ENCODE peak calls at places on chromosomes 4 and X, in five cellular contexts. V is IMR-90, H is uterus, T is fibroblast of mammary gland, N is pancreas. K is an unnamed sample.

GRCh38 chr4:186240452-186240847 is 13.1 kb downstream of the KLKB1 start:
- DNase-seq in V (no peak), H (no peak), T (no peak), N (no peak), K (no peak)

GRCh38 chr4:188295899-188296298 is 156.7 kb downstream of the TRIML1 start:
- DNase-seq in V (peak), H (no peak), T (peak), N (no peak), K (no peak)

GRCh38 chrX:10050481-10050880 is 83.3 kb downstream of the CLDN34 start:
- DNase-seq in V (peak), H (no peak), T (no peak), N (no peak), K (no peak)

GRCh38 chrX:25548806-25549205 is 533.0 kb upstream of the ARX start:
- DNase-seq in V (peak), H (no peak), T (peak), N (no peak), K (no peak)

GRCh38 chr4:101018836-101019235 is 328.5 kb downstream of the PPP3CA start:
- DNase-seq in V (no peak), H (no peak), T (no peak), N (no peak), K (no peak)

GRCh38 chr4:148445071-148445902 is 3.1 kb upstream of the NR3C2 start:
- DNase-seq in V (no peak), H (peak), T (no peak), N (peak), K (no peak)

GRCh38 chr4:75705198-75705712 is 19.1 kb upstream of the USO1 start:
- DNase-seq in V (no peak), H (no peak), T (no peak), N (no peak), K (no peak)

GRCh38 chr4:167274346-167274745 is 40.1 kb upstream of the SPOCK3 start:
- DNase-seq in V (no peak), H (no peak), T (peak), N (no peak), K (no peak)

GRCh38 chr4:94757192-94758140 is at the start of gene BMPR1B:
- DNase-seq in V (peak), H (peak), T (peak), N (peak), K (no peak)

GRCh38 chrX:41734530-41734929 is 10.5 kb downstream of the GPR82 start:
- DNase-seq in V (peak), H (no peak), T (peak), N (no peak), K (no peak)

GRCh38 chr4:99323761-99324160 is 2.6 kb upstream of the ADH1B start:
- DNase-seq in V (peak), H (peak), T (peak), N (no peak), K (no peak)

GRCh38 chr4:91268913-91269312 is 1034.9 kb upstream of the GRID2 start:
- DNase-seq in V (no peak), H (no peak), T (no peak), N (no peak), K (no peak)

GRCh38 chrX:143002206-143002605 is 23.5 kb upstream of the SPANXN4 start:
- DNase-seq in V (no peak), H (no peak), T (no peak), N (no peak), K (no peak)

GRCh38 chr4:109440948-109441347 is 7.3 kb downstream of the SEC24B start:
- DNase-seq in V (no peak), H (no peak), T (peak), N (no peak), K (no peak)

GRCh38 chrX:53048169-53049126 is at the start of gene GPR173:
- DNase-seq in V (peak), H (peak), T (peak), N (no peak), K (no peak)

GRCh38 chr4:114653675-114654074 is 55.1 kb downstream of the UGT8 start:
- DNase-seq in V (no peak), H (no peak), T (no peak), N (no peak), K (no peak)

GRCh38 chr4:171534391-171534790 is 278.8 kb upstream of the GALNTL6 start:
- DNase-seq in V (no peak), H (no peak), T (no peak), N (no peak), K (no peak)

GRCh38 chrX:25536307-25536970 is 520.7 kb upstream of the ARX start:
- DNase-seq in V (no peak), H (no peak), T (no peak), N (no peak), K (no peak)

GRCh38 chrX:68881911-68882310 is 53.1 kb downstream of the EFNB1 start:
- DNase-seq in V (no peak), H (no peak), T (no peak), N (no peak), K (no peak)

GRCh38 chr4:87078987-87079469 is 141.4 kb downstream of the KLHL8 start:
- DNase-seq in V (peak), H (peak), T (peak), N (no peak), K (no peak)

GRCh38 chrX:14030248-14030592 is 528 bp upstream of the GEMIN8 start:
- DNase-seq in V (peak), H (no peak), T (peak), N (no peak), K (no peak)

GRCh38 chrX:15451913-15452312 is 41.2 kb downstream of the PIR start:
- DNase-seq in V (peak), H (peak), T (peak), N (no peak), K (no peak)
- TF ChIP-seq CTCF in V (no peak), H (no peak), T (no peak), N (no peak), K (no peak)

GRCh38 chrX:130902783-130903613 is at the start of gene ENOX2:
- DNase-seq in V (peak), H (peak), T (peak), N (peak), K (peak)
- H3K4me3 ChIP-seq in V (peak), H (peak), T (peak), N (peak), K (peak)

GRCh38 chr4:177574446-177574845 is 132.2 kb upstream of the AGA start:
- DNase-seq in V (no peak), H (no peak), T (peak), N (no peak), K (no peak)

GRCh38 chr4:177583000-177583399 is 140.8 kb upstream of the AGA start:
- DNase-seq in V (peak), H (no peak), T (peak), N (no peak), K (no peak)

DNA sequence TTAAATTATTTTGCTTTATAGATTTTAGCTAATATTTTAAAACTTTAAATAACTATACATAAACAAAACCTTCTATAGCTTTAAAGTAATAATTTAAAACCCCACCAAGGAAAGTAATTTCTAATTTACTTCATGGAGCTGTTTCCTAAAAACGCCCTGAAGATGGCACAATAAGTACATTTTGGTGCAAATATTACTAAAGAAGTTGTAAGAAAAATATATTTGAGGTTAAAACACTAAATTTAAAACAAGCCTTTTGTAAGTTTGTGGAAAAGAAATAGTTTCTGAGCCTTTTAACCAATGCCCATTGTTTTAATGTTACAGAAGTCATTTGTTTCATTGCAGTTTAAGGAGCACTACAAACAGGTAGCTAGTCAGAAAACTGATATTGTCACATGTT is 137.4 kb upstream of the AGA start:
- DNase-seq in V (peak), H (no peak), T (peak), N (no peak), K (no peak)
- TF ChIP-seq CTCF in V (peak), H (no peak), T (peak), N (peak), K (peak)

GRCh38 chr4:8860892-8861575 is 10.6 kb downstream of the HMX1 start:
- DNase-seq in V (no peak), H (no peak), T (no peak), N (no peak), K (no peak)
- H3K4me3 ChIP-seq in V (no peak), H (no peak), T (no peak), N (no peak), K (no peak)

DNA sequence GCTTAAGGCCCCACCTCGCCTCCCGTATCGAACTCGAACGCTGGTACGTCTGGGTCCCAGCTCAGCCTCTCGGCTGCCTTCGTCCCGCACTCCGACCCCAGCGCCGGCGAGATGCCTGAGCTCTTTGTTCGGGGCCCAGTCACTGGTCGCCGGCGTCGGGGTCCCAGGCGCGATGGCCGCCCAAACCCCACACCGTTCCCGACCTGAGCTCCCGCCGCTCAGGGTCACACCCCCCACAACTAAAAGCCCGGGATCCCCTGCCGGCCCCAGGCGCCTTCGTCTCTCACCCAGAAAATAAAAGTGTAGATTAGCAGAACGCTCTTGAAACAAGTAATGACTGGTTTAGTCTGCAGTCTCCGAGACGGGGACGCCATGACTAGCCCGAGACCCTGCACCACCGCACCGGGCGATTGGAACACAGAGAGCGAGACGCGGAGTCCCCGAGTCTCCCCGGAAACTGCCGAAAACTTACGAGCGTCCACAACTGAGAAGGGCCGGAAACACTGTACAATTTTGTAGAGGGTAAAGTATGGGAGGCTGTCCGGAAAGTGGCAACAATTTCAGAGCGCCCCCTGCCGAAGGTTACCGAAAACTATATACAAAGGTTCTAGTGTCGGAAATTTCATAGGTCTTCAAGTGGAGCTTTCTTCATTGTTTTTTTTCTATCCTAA is at the start of gene TSPAN6:
- DNase-seq in V (peak), H (peak), T (peak), N (peak), K (peak)
- TF ChIP-seq CTCF in V (peak), H (peak), T (peak), N (peak), K (peak)

GRCh38 chr4:26174033-26174432 is 146.8 kb upstream of the RBPJ start:
- DNase-seq in V (no peak), H (no peak), T (no peak), N (no peak), K (no peak)
- H3K4me3 ChIP-seq in V (no peak), H (no peak), T (no peak), N (no peak), K (no peak)

DNA sequence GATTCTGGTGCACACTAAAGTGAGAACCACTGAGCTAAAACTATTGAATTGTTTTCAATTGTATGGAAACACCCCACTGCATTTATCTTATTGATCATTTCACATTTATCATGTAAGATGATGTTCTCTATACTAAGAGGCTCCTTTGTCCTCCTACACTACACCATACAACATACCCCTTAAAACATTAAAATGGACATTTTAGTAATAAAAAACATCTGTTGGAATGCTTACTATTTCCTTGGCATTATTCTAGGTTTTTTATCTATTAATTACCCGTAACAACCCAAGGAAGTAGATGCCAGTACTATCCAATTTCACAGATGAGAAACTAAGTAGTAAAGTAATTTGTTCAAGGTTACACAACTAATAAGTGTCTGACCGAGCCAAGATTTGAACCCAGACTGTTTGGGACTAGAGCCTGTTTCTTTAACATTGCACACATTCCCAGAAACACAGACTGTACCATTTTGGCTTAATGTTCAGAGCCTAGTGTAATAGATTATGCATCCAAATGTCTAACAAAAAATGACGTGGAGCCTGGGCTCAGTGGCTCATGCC is 37.9 kb upstream of the FHIP1A start:
- DNase-seq in V (no peak), H (no peak), T (peak), N (no peak), K (no peak)
- TF ChIP-seq CTCF in V (no peak), H (no peak), T (no peak), N (no peak), K (no peak)

K was measured in epithelial cell of proximal tubule.